ENCODE peak calls at places on chromosomes 7 and 10, in ten cellular contexts. G is germinal center; M is activated CD4-positive, alpha-beta memory T cell treated with anti-CD3 and anti-CD28 coated beads for 36 hours; Y is NCI-H1436; V is endothelial cell of umbilical vein; I is AG04450; U is central memory CD4-positive, alpha-beta T cell; N is M059J; J is WERI-Rb-1; P is mammary epithelial cell. A is an unnamed sample.

GRCh38 chr10:42979730-42980467 is 97.0 kb upstream of the RET start:
- DNase-seq in G (no peak), M (peak; percentile 5), Y (peak; percentile 59), V (no peak), I (no peak), U (no peak), N (no peak), J (no peak), P (no peak), A (no peak)

GRCh38 chr10:32054087-32054486 is 2.1 kb downstream of the KIF5B start:
- DNase-seq in G (no peak), M (no peak), Y (no peak), V (peak; percentile 77), I (peak; percentile 44), U (no peak), N (peak; percentile 14), J (no peak), P (peak; percentile 53), A (peak; percentile 11)

GRCh38 chr7:35624299-35625186 is 70.4 kb downstream of the HERPUD2 start:
- DNase-seq in G (peak; percentile 56), M (peak; percentile 48), Y (peak; percentile 11), V (peak; percentile 49), I (no peak), U (peak; percentile 24), N (peak; percentile 27), J (peak; percentile 50), P (peak; percentile 19), A (peak; percentile 64)

GRCh38 chr7:120553497-120553896 is 280.5 kb downstream of the KCND2 start:
- DNase-seq in G (no peak), M (no peak), Y (no peak), V (no peak), I (no peak), U (no peak), N (no peak), J (no peak), P (no peak), A (no peak)

GRCh38 chr10:35092851-35093250 is 2.7 kb upstream of the CUL2 start:
- DNase-seq in G (no peak), M (no peak), Y (no peak), V (no peak), I (no peak), U (no peak), N (peak; percentile 5), J (no peak), P (no peak), A (no peak)

GRCh38 chr7:48429117-48429516 is 257.9 kb downstream of the ABCA13 start:
- DNase-seq in G (no peak), M (no peak), Y (no peak), V (no peak), I (no peak), U (no peak), N (no peak), J (no peak), P (no peak), A (no peak)

GRCh38 chr7:46675456-46675855 is 754.4 kb upstream of the IGFBP3 start:
- DNase-seq in G (no peak), M (no peak), Y (no peak), V (no peak), I (no peak), U (no peak), N (no peak), J (no peak), P (no peak), A (no peak)

GRCh38 chr10:79145174-79145483 is 76.4 kb downstream of the ZMIZ1 start:
- DNase-seq in G (no peak), M (no peak), Y (no peak), V (no peak), I (no peak), U (no peak), N (no peak), J (no peak), P (no peak), A (no peak)

GRCh38 chr7:24477807-24478655 is 95.2 kb upstream of the PALS2 start:
- DNase-seq in G (no peak), M (no peak), Y (peak; percentile 41), V (peak; percentile 65), I (peak; percentile 67), U (no peak), N (peak; percentile 86), J (no peak), P (peak; percentile 3), A (peak; percentile 6)

GRCh38 chr7:130149575-130150139 is 55.5 kb downstream of the TMEM209 start:
- DNase-seq in G (peak; percentile 79), M (no peak), Y (peak; percentile 42), V (no peak), I (no peak), U (no peak), N (no peak), J (no peak), P (no peak), A (no peak)

GRCh38 chr7:146116452-146117219 is at the start of gene CNTNAP2:
- DNase-seq in G (no peak), M (no peak), Y (peak; percentile 77), V (no peak), I (no peak), U (no peak), N (no peak), J (peak; percentile 61), P (no peak), A (peak; percentile 65)

GRCh38 chr7:46752881-46753366 is 829.0 kb downstream of the TNS3 start:
- DNase-seq in G (no peak), M (no peak), Y (no peak), V (peak; percentile 95), I (no peak), U (no peak), N (peak; percentile 94), J (no peak), P (peak; percentile 92), A (no peak)

GRCh38 chr7:435518-436366 is 83.9 kb downstream of the PDGFA start:
- DNase-seq in G (no peak), M (no peak), Y (no peak), V (peak; percentile 38), I (no peak), U (no peak), N (peak; percentile 26), J (no peak), P (peak; percentile 47), A (no peak)

GRCh38 chr7:84394219-84394618 is 199.6 kb upstream of the SEMA3A start:
- DNase-seq in G (no peak), M (no peak), Y (no peak), V (no peak), I (no peak), U (no peak), N (no peak), J (no peak), P (no peak), A (no peak)

GRCh38 chr7:106736508-106737201 is 75.7 kb upstream of the CCDC71L start:
- DNase-seq in G (peak; percentile 59), M (peak; percentile 55), Y (peak; percentile 7), V (peak; percentile 84), I (peak; percentile 56), U (peak; percentile 45), N (peak; percentile 94), J (peak; percentile 38), P (peak; percentile 80), A (no peak)

GRCh38 chr10:121518321-121518720 is 79.9 kb downstream of the FGFR2 start:
- DNase-seq in G (no peak), M (no peak), Y (no peak), V (no peak), I (no peak), U (no peak), N (no peak), J (no peak), P (no peak), A (no peak)

GRCh38 chr7:106618480-106618879 is 42.5 kb downstream of the CCDC71L start:
- DNase-seq in G (no peak), M (no peak), Y (no peak), V (peak; percentile 73), I (no peak), U (no peak), N (peak; percentile 84), J (no peak), P (no peak), A (no peak)

GRCh38 chr7:116753130-116753529 is 81.1 kb downstream of the MET start:
- DNase-seq in G (no peak), M (no peak), Y (no peak), V (peak; percentile 17), I (no peak), U (no peak), N (no peak), J (no peak), P (no peak), A (no peak)

GRCh38 chr10:78623577-78624215 is 445.1 kb upstream of the ZMIZ1 start:
- DNase-seq in G (no peak), M (peak; percentile 16), Y (peak; percentile 29), V (peak; percentile 11), I (no peak), U (no peak), N (peak; percentile 82), J (no peak), P (peak; percentile 74), A (no peak)

GRCh38 chr7:66356277-66356721 is 151.2 kb downstream of the TPST1 start:
- DNase-seq in G (no peak), M (no peak), Y (no peak), V (no peak), I (peak; percentile 52), U (no peak), N (peak; percentile 21), J (no peak), P (peak; percentile 99), A (no peak)

GRCh38 chr10:33336606-33337334 is 2.3 kb upstream of the NRP1 start:
- DNase-seq in G (peak; percentile 5), M (no peak), Y (no peak), V (peak; percentile 66), I (no peak), U (no peak), N (peak; percentile 53), J (peak; percentile 7), P (peak; percentile 44), A (peak; percentile 45)

GRCh38 chr10:28873540-28873939 is 196.2 kb downstream of the BAMBI start:
- DNase-seq in G (no peak), M (no peak), Y (no peak), V (no peak), I (no peak), U (no peak), N (no peak), J (no peak), P (no peak), A (no peak)

GRCh38 chr7:149284343-149284742 is 22.3 kb downstream of the ZNF783 start:
- DNase-seq in G (peak; percentile 31), M (peak; percentile 57), Y (no peak), V (no peak), I (no peak), U (peak; percentile 77), N (no peak), J (no peak), P (peak; percentile 2), A (no peak)